ENCODE peak calls at places on chromosomes 3 and 15, in nine cellular contexts. J is HCT116; W is GM23248; K is kidney; U is ascending aorta; V is mucosa of descending colon; Z is CD8-positive, alpha-beta T cell; G is psoas muscle; R is aorta. T is an unnamed sample. For H3K36me3, the result is how much of the 10 kb centered on the place peaks cover.

GRCh38 chr15:39581501-39582285 is 814 bp downstream of the THBS1 start:
- DNase-seq in K (peak), U (peak), G (no peak), R (peak), J (no peak), Z (no peak), W (peak), V (peak), T (peak)

GRCh38 chr3:133730993-133731392 is 15.2 kb upstream of the TF start:
- DNase-seq in K (no peak), J (no peak), U (no peak), G (no peak), Z (no peak), R (no peak), V (no peak), W (no peak), T (no peak)

GRCh38 chr15:50908209-50909043 is at the start of gene AP4E1:
- DNase-seq in G (peak), U (peak), J (peak), K (peak), R (peak), W (peak), Z (peak), V (peak), T (peak)

GRCh38 chr15:100525894-100526512 is 2.7 kb downstream of the CERS3 start:
- DNase-seq in K (no peak), W (no peak), R (peak), U (peak), G (peak), V (peak), J (no peak), Z (no peak), T (peak)

GRCh38 chr3:141009496-141009895 is 41.7 kb upstream of the SPSB4 start:
- DNase-seq in V (no peak), U (no peak), Z (no peak), J (no peak), K (no peak), G (no peak), R (no peak), W (no peak), T (no peak)

GRCh38 chr3:58161435-58162398 is 49.1 kb downstream of the DNASE1L3 start:
- DNase-seq in R (peak), W (peak), Z (no peak), J (peak), V (no peak), K (peak), G (peak), U (peak), T (no peak)

GRCh38 chr15:70195171-70195807 is 97.6 kb upstream of the TLE3 start:
- DNase-seq in W (no peak), R (peak), K (no peak), J (no peak), Z (no peak), V (no peak), U (no peak), G (no peak), T (no peak)

GRCh38 chr3:148319161-148319915 is 378.4 kb upstream of the AGTR1 start:
- DNase-seq in R (no peak), G (no peak), K (no peak), J (no peak), W (peak), Z (no peak), V (no peak), U (no peak), T (no peak)

GRCh38 chr15:90412356-90413194 is 24.5 kb downstream of the IQGAP1 start:
- DNase-seq in G (no peak), Z (no peak), U (peak), J (peak), K (no peak), V (no peak), W (peak), R (no peak), T (no peak)

GRCh38 chr3:177596248-177596821 is 399.1 kb upstream of the TBL1XR1 start:
- DNase-seq in W (peak), V (no peak), K (no peak), Z (no peak), G (no peak), J (peak), R (no peak), U (no peak), T (no peak)

GRCh38 chr15:35519536-35520149 is 26.3 kb downstream of the DPH6 start:
- DNase-seq in Z (no peak), W (peak), J (peak), G (no peak), K (no peak), U (no peak), R (no peak), V (no peak), T (no peak)

GRCh38 chr3:24713516-24713915 is 218.9 kb upstream of the THRB start:
- DNase-seq in K (no peak), U (no peak), J (no peak), V (no peak), W (no peak), Z (no peak), R (no peak), G (no peak), T (no peak)

GRCh38 chr3:78858910-78859309 is 908.9 kb downstream of the ROBO1 start:
- DNase-seq in J (no peak), K (no peak), G (no peak), V (no peak), R (no peak), Z (no peak), W (no peak), U (no peak), T (no peak)

GRCh38 chr3:134449951-134450350 is 35.8 kb downstream of the ANAPC13 start:
- DNase-seq in G (no peak), J (no peak), R (no peak), Z (no peak), K (no peak), V (no peak), U (no peak), W (no peak), T (no peak)

GRCh38 chr15:59340325-59340724 is 32.3 kb downstream of the MYO1E start:
- DNase-seq in W (no peak), R (no peak), K (no peak), G (no peak), J (no peak), Z (no peak), U (no peak), V (no peak), T (no peak)

GRCh38 chr15:70361106-70361505 is 263.4 kb upstream of the TLE3 start:
- DNase-seq in U (peak), W (no peak), Z (peak), J (no peak), G (no peak), R (peak), K (no peak), V (no peak), T (no peak)

GRCh38 chr15:60859996-60860494 is 369.1 kb downstream of the RORA start:
- DNase-seq in R (no peak), V (no peak), K (no peak), Z (no peak), G (no peak), W (peak), J (no peak), U (no peak), T (no peak)

GRCh38 chr3:42507751-42508335 is 5.4 kb downstream of the VIPR1 start:
- DNase-seq in U (peak), Z (no peak), W (no peak), G (no peak), J (no peak), R (peak), V (peak), K (no peak), T (peak)

GRCh38 chr15:45179221-45179985 is 8.4 kb downstream of the SHF start:
- DNase-seq in J (peak), U (no peak), W (peak), Z (peak), V (peak), R (no peak), G (no peak), K (no peak), T (no peak)

GRCh38 chr3:65664436-65664835 is 374.3 kb downstream of the MAGI1 start:
- DNase-seq in U (no peak), K (no peak), J (no peak), R (no peak), Z (no peak), V (no peak), W (no peak), G (no peak), T (no peak)

GRCh38 chr3:24773798-24774197 is 279.1 kb upstream of the THRB start:
- DNase-seq in Z (no peak), U (no peak), K (peak), V (no peak), J (peak), R (peak), G (peak), W (peak), T (peak)

GRCh38 chr3:46755646-46756045 is 38.0 kb upstream of the PRSS50 start:
- DNase-seq in R (no peak), U (no peak), V (no peak), J (no peak), W (no peak), G (no peak), K (no peak), Z (no peak), T (no peak)

GRCh38 chr3:2714856-2715255 is 395.3 kb downstream of the IL5RA start:
- DNase-seq in J (no peak), K (no peak), W (no peak), V (no peak), G (no peak), U (no peak), Z (no peak), R (no peak), T (no peak)

GRCh38 chr3:73010158-73010557 is 13.5 kb downstream of the PPP4R2 start:
- DNase-seq in G (no peak), Z (no peak), V (no peak), U (no peak), K (no peak), R (no peak), J (no peak), W (no peak), T (no peak)
- H3K36me3 ChIP-seq in G (under half), Z (under half), V (under half), U (under half), K (under half), R (under half), J (under half), W (under half), T (under half)

GRCh38 chr15:29711531-29711930 is 110.7 kb downstream of the TJP1 start:
- DNase-seq in W (no peak), G (no peak), K (no peak), R (no peak), J (no peak), V (no peak), U (no peak), Z (no peak), T (no peak)

GRCh38 chr15:29713784-29714183 is 108.5 kb downstream of the TJP1 start:
- DNase-seq in R (no peak), K (no peak), W (no peak), U (no peak), J (no peak), Z (no peak), G (no peak), V (no peak), T (no peak)

GRCh38 chr15:29712149-29712885 is 110.0 kb downstream of the TJP1 start:
- DNase-seq in G (no peak), W (peak), R (no peak), K (no peak), Z (no peak), J (no peak), V (no peak), U (no peak), T (no peak)

GRCh38 chr15:29704950-29705597 is 117.2 kb downstream of the TJP1 start:
- DNase-seq in Z (no peak), V (no peak), R (no peak), U (no peak), K (no peak), W (no peak), J (no peak), G (no peak), T (no peak)

DNA sequence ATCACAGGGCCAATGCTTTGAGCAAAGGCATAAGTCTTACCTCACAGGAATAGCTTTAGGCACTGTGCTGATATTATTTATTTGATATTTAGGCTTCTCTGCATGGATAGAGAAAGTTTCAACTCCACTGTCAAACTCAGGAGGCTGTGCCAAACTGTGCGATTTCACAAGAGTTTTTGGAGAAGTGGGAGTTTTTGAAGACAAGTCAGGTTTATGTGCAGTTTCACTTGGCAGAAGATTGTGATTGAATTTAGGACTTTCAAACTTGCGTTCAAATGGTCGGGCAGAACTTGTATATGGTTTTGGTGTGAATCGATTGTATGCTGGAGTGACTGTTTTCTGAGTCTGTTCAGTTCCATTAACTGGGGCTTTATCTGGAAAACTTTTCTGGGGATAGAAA is 113.7 kb downstream of the TJP1 start:
- DNase-seq in Z (no peak), U (no peak), V (no peak), R (no peak), J (no peak), K (no peak), W (no peak), G (no peak), T (no peak)
- H3K36me3 ChIP-seq in Z (under half), U (half or more), V (under half), R (under half), J (under half), K (under half), W (half or more), G (half or more), T (under half)

DNA sequence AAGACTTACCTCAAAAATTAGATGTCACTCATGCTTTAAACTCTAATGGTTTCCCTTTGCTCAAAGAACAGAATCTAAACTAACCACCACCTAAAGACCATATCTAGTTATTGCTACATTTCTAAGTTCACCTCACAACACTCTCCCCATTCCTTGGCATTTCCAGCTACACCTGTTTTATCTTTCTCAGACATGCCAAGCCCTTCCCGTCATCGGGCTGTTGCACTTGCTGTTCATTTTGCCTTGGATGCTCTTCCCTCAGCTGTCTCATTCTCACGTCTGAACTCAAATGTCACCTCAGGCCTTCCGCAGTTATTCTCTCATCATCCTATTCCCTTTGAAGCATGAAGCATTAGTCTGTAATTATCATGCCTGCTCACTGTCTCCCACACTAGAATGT is 1.1 kb upstream of the ACTR8 start:
- DNase-seq in G (no peak), J (no peak), K (no peak), R (no peak), W (no peak), V (no peak), Z (no peak), U (no peak), T (no peak)
- H3K36me3 ChIP-seq in G (half or more), J (under half), K (under half), R (under half), W (under half), V (under half), Z (under half), U (under half), T (half or more)

GRCh38 chr15:85618956-85619491 is 175.7 kb downstream of the KLHL25 start:
- DNase-seq in J (no peak), V (peak), K (peak), U (peak), W (peak), G (peak), R (peak), Z (peak), T (no peak)

GRCh38 chr15:85622432-85622831 is 172.3 kb downstream of the KLHL25 start:
- DNase-seq in R (no peak), U (no peak), J (no peak), G (no peak), W (peak), V (no peak), K (no peak), Z (no peak), T (no peak)

GRCh38 chr15:85621096-85621495 is 173.6 kb downstream of the KLHL25 start:
- DNase-seq in V (no peak), Z (no peak), W (peak), G (no peak), R (no peak), U (no peak), J (no peak), K (no peak), T (no peak)

GRCh38 chr15:85623648-85624047 is 171.1 kb downstream of the KLHL25 start:
- DNase-seq in G (no peak), W (peak), J (no peak), Z (no peak), R (no peak), V (no peak), K (no peak), U (no peak), T (no peak)

GRCh38 chr15:85620321-85621044 is 174.2 kb downstream of the KLHL25 start:
- DNase-seq in G (no peak), W (peak), U (peak), R (no peak), Z (no peak), K (no peak), V (no peak), J (no peak), T (no peak)
- H3K36me3 ChIP-seq in G (under half), W (under half), U (under half), R (under half), Z (under half), K (under half), V (under half), J (under half), T (under half)

GRCh38 chr3:31696009-31696297 is 163.2 kb downstream of the STT3B start:
- DNase-seq in W (no peak), G (no peak), K (no peak), U (no peak), V (no peak), R (no peak), Z (no peak), J (no peak), T (no peak)

GRCh38 chr3:31692714-31693113 is 160.0 kb downstream of the STT3B start:
- DNase-seq in V (no peak), K (no peak), R (no peak), Z (no peak), J (no peak), G (no peak), W (no peak), U (no peak), T (no peak)

GRCh38 chr3:31696815-31697548 is 164.3 kb downstream of the STT3B start:
- DNase-seq in G (no peak), V (no peak), R (no peak), K (no peak), U (no peak), J (no peak), W (no peak), Z (no peak), T (no peak)

GRCh38 chr3:31693346-31693745 is 160.6 kb downstream of the STT3B start:
- DNase-seq in R (no peak), G (no peak), V (no peak), U (no peak), W (no peak), Z (no peak), K (no peak), J (no peak), T (no peak)

GRCh38 chr3:31695280-31696008 is 162.7 kb downstream of the STT3B start:
- DNase-seq in J (no peak), K (no peak), U (no peak), G (no peak), W (peak), Z (no peak), R (no peak), V (no peak), T (no peak)
- H3K36me3 ChIP-seq in J (under half), K (under half), U (under half), G (under half), W (under half), Z (under half), R (under half), V (under half), T (under half)

GRCh38 chr3:9786209-9786739 is 6.0 kb downstream of the TADA3 start:
- DNase-seq in U (no peak), J (no peak), Z (no peak), W (no peak), G (no peak), V (no peak), K (no peak), R (peak), T (no peak)

GRCh38 chr3:9785602-9786001 is 6.7 kb downstream of the TADA3 start:
- DNase-seq in Z (no peak), R (peak), J (no peak), U (no peak), V (no peak), W (no peak), G (no peak), K (no peak), T (no peak)

GRCh38 chr3:9786825-9787654 is 5.2 kb downstream of the TADA3 start:
- DNase-seq in J (no peak), G (no peak), K (no peak), U (no peak), R (peak), V (no peak), Z (no peak), W (peak), T (no peak)

GRCh38 chr3:9783954-9784353 is 8.3 kb downstream of the TADA3 start:
- DNase-seq in K (no peak), U (no peak), R (peak), G (no peak), Z (no peak), J (no peak), W (no peak), V (no peak), T (no peak)

GRCh38 chr3:9784876-9785443 is 7.3 kb downstream of the TADA3 start:
- DNase-seq in G (no peak), R (peak), U (no peak), Z (no peak), K (no peak), J (no peak), W (no peak), V (no peak), T (no peak)
- H3K36me3 ChIP-seq in G (half or more), R (under half), U (half or more), Z (under half), K (under half), J (under half), W (under half), V (under half), T (under half)

GRCh38 chr3:14453368-14453710 is 50.9 kb downstream of the SLC6A6 start:
- DNase-seq in V (no peak), U (no peak), Z (no peak), K (no peak), R (no peak), G (no peak), J (no peak), W (no peak), T (no peak)
- H3K36me3 ChIP-seq in V (under half), U (under half), Z (under half), K (under half), R (under half), G (half or more), J (under half), W (under half), T (under half)

DNA sequence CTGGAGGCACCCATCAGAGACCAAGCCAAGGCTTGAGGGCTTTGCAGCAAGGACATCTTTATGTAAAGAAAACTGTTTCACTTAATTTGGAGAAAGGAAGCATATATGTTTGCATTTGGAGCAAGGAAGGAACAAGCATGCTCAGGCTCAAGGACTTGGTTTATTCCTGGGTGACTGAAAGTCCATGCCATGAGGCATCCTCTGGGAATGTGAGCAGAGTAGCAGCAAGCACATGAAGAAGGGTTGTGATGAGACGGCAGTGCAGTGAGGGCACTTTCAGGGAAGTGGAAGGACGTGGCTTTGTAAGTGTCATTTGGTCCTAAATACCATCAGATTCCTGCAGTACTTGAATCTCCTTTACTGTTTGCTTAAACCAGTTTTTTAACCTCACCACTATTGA is 26.8 kb downstream of the POLG start:
- DNase-seq in R (no peak), G (no peak), J (no peak), Z (no peak), W (peak), K (no peak), U (no peak), V (no peak), T (no peak)
- H3K36me3 ChIP-seq in R (under half), G (under half), J (under half), Z (under half), W (under half), K (under half), U (under half), V (under half), T (under half)

T was measured in right lobe of liver.